ENCODE peak calls at places on chromosomes 13 and 19, in nine cellular contexts. Z, I, N, A, F, D, T, C and H are unnamed samples. For H3K27me3, the result is how much of the 10 kb centered on the place peaks cover.

GRCh38 chr13:40236566-40237168 is 429.8 kb downstream of the FOXO1 start:
- DNase-seq in Z (no peak), I (peak), N (no peak), A (no peak), F (no peak), D (no peak), T (no peak), C (peak), H (no peak)

GRCh38 chr19:49911381-49912145 is 14.9 kb upstream of the IL4I1 start:
- DNase-seq in Z (no peak), I (no peak), N (peak), A (no peak), F (no peak), D (no peak), T (no peak), C (no peak), H (no peak)

GRCh38 chr19:28148554-28148953 is 1064.4 kb downstream of the UQCRFS1 start:
- DNase-seq in Z (no peak), I (no peak), N (no peak), A (no peak), F (no peak), D (no peak), T (no peak), C (no peak), H (no peak)

GRCh38 chr13:72920097-72920496 is 138.2 kb downstream of the PIBF1 start:
- DNase-seq in Z (no peak), I (no peak), N (no peak), A (no peak), F (no peak), D (no peak), T (no peak), C (no peak), H (no peak)

GRCh38 chr19:583198-583967 is 6.3 kb upstream of the HCN2 start:
- DNase-seq in Z (no peak), I (no peak), N (no peak), A (no peak), F (no peak), D (no peak), T (no peak), C (no peak), H (peak)

GRCh38 chr13:31138515-31138914 is 23.2 kb downstream of the HSPH1 start:
- DNase-seq in Z (no peak), I (no peak), N (no peak), A (peak), F (no peak), D (no peak), T (no peak), C (no peak), H (no peak)

GRCh38 chr13:29154390-29154789 is 334.3 kb downstream of the MTUS2 start:
- DNase-seq in Z (no peak), I (no peak), N (no peak), A (no peak), F (no peak), D (no peak), T (no peak), C (no peak), H (no peak)

GRCh38 chr19:46748325-46749109 is 2.3 kb upstream of the STRN4 start:
- DNase-seq in Z (no peak), I (no peak), N (no peak), A (peak), F (peak), D (peak), T (no peak), C (no peak), H (no peak)

GRCh38 chr13:95564948-95565347 is 12.4 kb downstream of the CLDN10 start:
- DNase-seq in Z (no peak), I (no peak), N (no peak), A (peak), F (no peak), D (no peak), T (peak), C (no peak), H (no peak)

GRCh38 chr13:44816701-44817684 is 172.3 kb downstream of the NUFIP1 start:
- DNase-seq in Z (no peak), I (no peak), N (no peak), A (peak), F (no peak), D (no peak), T (no peak), C (no peak), H (no peak)

GRCh38 chr19:3413796-3414327 is 47.5 kb downstream of the NFIC start:
- DNase-seq in Z (no peak), I (no peak), N (no peak), A (no peak), F (no peak), D (no peak), T (no peak), C (no peak), H (no peak)

GRCh38 chr13:102591988-102592781 is 4.6 kb upstream of the TPP2 start:
- DNase-seq in Z (peak), I (peak), N (peak), A (peak), F (peak), D (peak), T (peak), C (peak), H (peak)

GRCh38 chr19:4328243-4328990 is 10.2 kb downstream of the STAP2 start:
- DNase-seq in Z (peak), I (peak), N (peak), A (no peak), F (peak), D (peak), T (peak), C (peak), H (peak)

GRCh38 chr19:317710-318508 is 26.7 kb downstream of the MIER2 start:
- DNase-seq in Z (no peak), I (no peak), N (no peak), A (no peak), F (no peak), D (no peak), T (no peak), C (no peak), H (no peak)

GRCh38 chr19:41785653-41786052 is 10.7 kb upstream of the CEACAM3 start:
- DNase-seq in Z (peak), I (peak), N (peak), A (peak), F (peak), D (peak), T (no peak), C (no peak), H (peak)
- H3K4me3 ChIP-seq in Z (no peak), I (no peak), N (no peak), A (no peak), F (no peak), D (no peak), T (no peak), C (no peak), H (no peak)

DNA sequence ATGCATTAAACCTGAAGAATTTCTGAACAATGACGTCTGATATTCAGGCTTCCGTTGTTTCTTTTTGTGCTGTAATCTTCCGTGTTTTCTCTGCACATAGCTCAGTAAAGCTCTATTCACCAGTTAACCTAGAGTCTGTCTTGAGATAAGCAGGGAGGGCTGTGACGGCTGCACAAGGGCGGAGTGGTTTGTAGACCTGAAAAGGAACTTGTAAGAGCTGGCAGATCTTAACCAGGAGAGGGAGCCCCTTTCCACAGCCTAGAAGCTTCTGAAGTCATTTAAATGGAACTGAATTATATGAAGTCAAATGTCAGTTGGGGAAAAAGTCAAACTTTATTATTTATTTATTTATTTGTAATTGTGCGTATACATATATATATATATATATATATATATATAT is 27.5 kb downstream of the DPRX start:
- DNase-seq in Z (no peak), I (peak), N (no peak), A (peak), F (no peak), D (no peak), T (no peak), C (no peak), H (no peak)
- TF ChIP-seq CTCF in Z (no peak), I (no peak), N (no peak), A (peak), F (peak), D (no peak), T (no peak), C (no peak), H (no peak)

GRCh38 chr19:55437410-55437809 is 5.7 kb downstream of the SHISA7 start:
- DNase-seq in Z (no peak), I (no peak), N (no peak), A (peak), F (peak), D (no peak), T (no peak), C (no peak), H (no peak)
- H3K27me3 ChIP-seq in Z (under half), I (under half), N (under half), A (under half), F (half or more), D (under half), T (under half), C (half or more), H (under half)

GRCh38 chr19:13588953-13589833 is 82.9 kb upstream of the CACNA1A start:
- DNase-seq in Z (peak), I (peak), N (no peak), A (peak), F (peak), D (peak), T (no peak), C (peak), H (peak)
- H3K4me3 ChIP-seq in Z (no peak), I (no peak), N (no peak), A (peak), F (no peak), D (no peak), T (no peak), C (no peak), H (no peak)

GRCh38 chr19:17419154-17419490 is 725 bp upstream of the MVB12A start:
- DNase-seq in Z (no peak), I (no peak), N (no peak), A (no peak), F (no peak), D (no peak), T (no peak), C (no peak), H (no peak)

GRCh38 chr19:17419491-17420266 is at the start of gene MVB12A:
- DNase-seq in Z (peak), I (peak), N (peak), A (peak), F (peak), D (peak), T (peak), C (peak), H (peak)

GRCh38 chr19:17418710-17419109 is 1.1 kb upstream of the MVB12A start:
- DNase-seq in Z (no peak), I (no peak), N (no peak), A (no peak), F (no peak), D (no peak), T (no peak), C (no peak), H (no peak)

GRCh38 chr19:17421942-17422341 is 2.1 kb downstream of the MVB12A start:
- DNase-seq in Z (no peak), I (no peak), N (no peak), A (no peak), F (no peak), D (no peak), T (no peak), C (no peak), H (no peak)

GRCh38 chr19:17420267-17420924 is 549 bp downstream of the MVB12A start:
- DNase-seq in Z (no peak), I (peak), N (no peak), A (peak), F (peak), D (no peak), T (no peak), C (peak), H (no peak)
- TF ChIP-seq CTCF in Z (peak), I (no peak), N (peak), A (no peak), F (peak), D (no peak), T (peak), C (no peak), H (peak)

DNA sequence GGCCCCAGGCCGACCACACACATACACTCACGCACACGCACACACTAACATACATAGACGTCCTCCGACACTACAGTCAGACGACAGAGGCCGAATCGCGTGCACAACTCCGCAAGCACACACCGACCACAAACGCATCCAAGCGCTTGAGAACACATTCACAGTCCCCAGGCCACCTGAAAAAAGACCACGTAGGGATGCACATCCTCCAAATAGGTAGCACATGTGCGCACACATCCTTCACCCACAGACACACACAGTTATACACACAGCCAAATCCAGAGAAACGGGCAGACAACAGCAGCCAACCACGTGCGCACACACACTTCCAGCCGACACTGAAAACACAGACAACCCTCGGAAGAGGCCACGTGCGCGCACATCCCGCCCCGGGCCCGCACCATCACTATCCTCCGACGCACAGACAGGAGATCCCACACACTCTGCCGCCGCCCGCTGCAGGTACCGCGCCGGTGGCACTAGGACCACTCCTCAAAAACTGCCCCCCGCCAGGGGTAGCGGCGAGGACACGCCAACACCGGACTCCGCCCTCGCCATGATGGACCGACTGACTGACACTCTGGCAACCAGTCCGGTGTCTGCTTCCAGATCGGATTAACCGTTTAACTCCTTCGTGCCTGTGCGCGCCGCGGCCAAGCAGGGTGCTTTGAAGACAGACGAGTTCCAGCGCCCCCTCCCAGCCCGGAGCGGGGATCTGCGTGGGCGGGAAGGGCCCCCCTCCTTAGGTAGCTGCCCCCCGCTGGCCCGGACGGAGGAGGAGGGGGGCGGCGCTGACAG is 493 bp upstream of the PDE4A start:
- DNase-seq in Z (no peak), I (no peak), N (no peak), A (peak), F (no peak), D (no peak), T (no peak), C (no peak), H (peak)
- H3K27me3 ChIP-seq in Z (under half), I (under half), N (under half), A (half or more), F (half or more), D (under half), T (under half), C (half or more), H (under half)

DNA sequence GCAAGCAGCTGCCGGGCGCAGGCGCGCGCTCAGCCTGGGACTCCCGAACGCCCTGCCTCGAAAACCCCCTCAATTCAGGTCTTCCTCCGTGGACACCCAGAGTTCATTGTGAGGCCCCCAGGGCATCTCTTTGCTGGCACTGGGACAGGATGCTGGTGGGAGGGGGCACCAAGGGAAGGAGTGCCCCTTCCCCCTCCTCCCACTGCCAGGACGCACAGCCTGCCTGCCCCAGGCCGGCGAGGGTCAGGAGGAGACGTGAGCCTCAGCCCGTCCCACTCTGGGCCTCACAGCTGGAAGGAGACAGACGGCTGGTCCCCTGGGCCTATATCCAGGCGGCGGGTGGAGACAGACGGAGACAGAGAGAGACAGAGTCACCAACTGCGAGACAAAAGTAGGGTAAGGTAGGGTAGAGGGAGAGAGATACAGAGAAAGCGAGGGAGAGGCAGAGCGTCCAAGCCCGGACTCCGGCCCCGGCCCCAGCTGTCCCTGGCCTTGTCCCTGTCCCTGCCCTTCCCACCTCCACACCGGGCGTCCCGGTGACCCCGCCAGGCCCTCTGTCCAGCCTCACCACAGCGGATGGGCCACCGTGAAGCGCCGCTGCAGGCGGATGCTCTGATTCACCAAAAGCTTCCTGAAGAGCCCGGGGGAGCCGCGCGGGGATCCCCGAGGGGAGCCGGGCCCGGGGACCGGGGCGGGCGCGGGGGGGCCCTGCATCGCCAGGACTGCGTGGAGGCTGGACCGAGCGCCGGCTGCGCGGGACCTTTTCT is at the start of gene PDE4C:
- DNase-seq in Z (no peak), I (no peak), N (no peak), A (no peak), F (no peak), D (no peak), T (no peak), C (peak), H (peak)
- H3K4me3 ChIP-seq in Z (no peak), I (peak), N (no peak), A (no peak), F (no peak), D (no peak), T (no peak), C (no peak), H (no peak)

DNA sequence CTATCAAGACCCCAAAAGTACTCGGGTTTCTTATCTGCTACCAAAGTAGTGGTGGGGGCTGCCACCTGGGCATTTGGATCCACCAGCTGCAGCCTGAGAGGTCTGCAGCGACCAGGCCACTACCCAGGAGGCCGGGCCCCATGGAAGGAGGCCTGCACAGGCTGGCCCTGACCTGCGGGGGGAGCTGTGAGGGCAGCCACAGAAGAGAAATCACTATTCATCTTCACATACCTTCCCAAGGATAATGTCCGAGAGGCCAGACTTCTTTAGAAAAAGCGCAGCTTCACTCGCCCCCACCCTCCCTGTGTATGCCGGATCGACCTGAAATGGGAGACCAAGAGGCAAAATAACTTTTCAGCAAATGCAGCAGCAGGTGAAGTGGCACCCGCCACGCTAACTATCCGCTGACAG is 30.1 kb downstream of the EPS15L1 start:
- DNase-seq in Z (no peak), I (no peak), N (no peak), A (peak), F (no peak), D (no peak), T (no peak), C (no peak), H (no peak)
- TF ChIP-seq CTCF in Z (peak), I (no peak), N (peak), A (peak), F (peak), D (no peak), T (peak), C (no peak), H (peak)